ENCODE peak calls at places on chromosome 6, in ten cellular contexts. Y, T, E, S, L, F, C, H, G and N are unnamed samples.
A peak's percentile ranks its signal among the peaks of the same experiment; 100 is the strongest.

GRCh38 chr6:90896165-90896549 is 309.3 kb upstream of the MAP3K7 start:
- DNase-seq in Y (no peak), T (no peak), E (no peak), S (no peak), L (no peak), F (no peak), C (no peak), H (no peak), G (no peak), N (no peak)

GRCh38 chr6:6699741-6700367 is 111.3 kb downstream of the LY86 start:
- DNase-seq in Y (no peak), T (no peak), E (peak; percentile 27), S (peak; percentile 88), L (peak; percentile 85), F (peak; percentile 81), C (peak; percentile 86), H (peak; percentile 96), G (peak; percentile 90), N (peak; percentile 98)

GRCh38 chr6:134750669-134751068 is 199.2 kb downstream of the ALDH8A1 start:
- DNase-seq in Y (no peak), T (no peak), E (no peak), S (peak; percentile 57), L (no peak), F (no peak), C (no peak), H (no peak), G (no peak), N (no peak)

GRCh38 chr6:166520905-166521834 is 65.3 kb downstream of the RAMACL start:
- DNase-seq in Y (no peak), T (no peak), E (no peak), S (no peak), L (no peak), F (no peak), C (no peak), H (no peak), G (peak; percentile 70), N (peak; percentile 21)

GRCh38 chr6:89347825-89348224 is 4.7 kb downstream of the UBE2J1 start:
- DNase-seq in Y (no peak), T (no peak), E (no peak), S (no peak), L (no peak), F (no peak), C (no peak), H (no peak), G (no peak), N (no peak)

GRCh38 chr6:134420638-134421181 is 102.8 kb upstream of the SGK1 start:
- DNase-seq in Y (no peak), T (no peak), E (no peak), S (no peak), L (no peak), F (no peak), C (no peak), H (no peak), G (peak; percentile 78), N (no peak)

GRCh38 chr6:105626290-105627158 is 223.6 kb upstream of the PREP start:
- DNase-seq in Y (no peak), T (no peak), E (no peak), S (no peak), L (no peak), F (no peak), C (no peak), H (no peak), G (no peak), N (no peak)

GRCh38 chr6:73656501-73657145 is 2.8 kb upstream of the SLC17A5 start:
- DNase-seq in Y (no peak), T (no peak), E (no peak), S (no peak), L (no peak), F (no peak), C (no peak), H (no peak), G (no peak), N (no peak)

GRCh38 chr6:56866917-56867522 is 87.9 kb upstream of the BEND6 start:
- DNase-seq in Y (no peak), T (no peak), E (no peak), S (no peak), L (no peak), F (no peak), C (no peak), H (no peak), G (peak; percentile 29), N (peak; percentile 58)

GRCh38 chr6:20837189-20837588 is 302.9 kb downstream of the CDKAL1 start:
- DNase-seq in Y (no peak), T (no peak), E (no peak), S (no peak), L (no peak), F (no peak), C (no peak), H (no peak), G (no peak), N (no peak)

GRCh38 chr6:11412616-11413015 is 124.9 kb upstream of the TMEM170B start:
- DNase-seq in Y (no peak), T (no peak), E (no peak), S (no peak), L (no peak), F (no peak), C (no peak), H (no peak), G (no peak), N (no peak)

GRCh38 chr6:105320766-105321165 is 82.1 kb downstream of the PREP start:
- DNase-seq in Y (no peak), T (no peak), E (no peak), S (no peak), L (no peak), F (no peak), C (no peak), H (no peak), G (no peak), N (no peak)

GRCh38 chr6:146850238-146850896 is 251.6 kb downstream of the ADGB start:
- DNase-seq in Y (no peak), T (no peak), E (no peak), S (no peak), L (no peak), F (no peak), C (no peak), H (no peak), G (peak; percentile 87), N (peak; percentile 63)

GRCh38 chr6:5190467-5190866 is 70.3 kb downstream of the LYRM4 start:
- DNase-seq in Y (no peak), T (no peak), E (no peak), S (peak; percentile 34), L (peak; percentile 43), F (peak; percentile 38), C (no peak), H (no peak), G (peak; percentile 97), N (peak; percentile 89)

GRCh38 chr6:130896249-130896648 is 69.0 kb downstream of the SMLR1 start:
- DNase-seq in Y (no peak), T (no peak), E (no peak), S (no peak), L (no peak), F (no peak), C (no peak), H (no peak), G (no peak), N (peak; percentile 94)

GRCh38 chr6:87879144-87879861 is 168.3 kb upstream of the SPACA1 start:
- DNase-seq in Y (no peak), T (peak; percentile 14), E (peak; percentile 45), S (no peak), L (no peak), F (no peak), C (no peak), H (no peak), G (no peak), N (no peak)

GRCh38 chr6:79117752-79118151 is 39.7 kb upstream of the PHIP start:
- DNase-seq in Y (no peak), T (no peak), E (no peak), S (no peak), L (no peak), F (no peak), C (no peak), H (no peak), G (peak; percentile 8), N (peak; percentile 11)

GRCh38 chr6:28856617-28857000 is 67.2 kb downstream of the TRIM27 start:
- DNase-seq in Y (no peak), T (no peak), E (no peak), S (no peak), L (no peak), F (no peak), C (no peak), H (no peak), G (no peak), N (no peak)

GRCh38 chr6:107418118-107418517 is 41.2 kb downstream of the PDSS2 start:
- DNase-seq in Y (no peak), T (peak; percentile 14), E (no peak), S (no peak), L (peak; percentile 18), F (no peak), C (no peak), H (no peak), G (peak; percentile 31), N (peak; percentile 25)

GRCh38 chr6:35218021-35218420 is 4.3 kb downstream of the SCUBE3 start:
- DNase-seq in Y (no peak), T (no peak), E (no peak), S (no peak), L (peak; percentile 49), F (no peak), C (no peak), H (no peak), G (no peak), N (no peak)

GRCh38 chr6:134323698-134324097 is 5.8 kb upstream of the SGK1 start:
- DNase-seq in Y (no peak), T (no peak), E (no peak), S (no peak), L (no peak), F (no peak), C (no peak), H (no peak), G (no peak), N (no peak)

GRCh38 chr6:153312633-153313032 is 181.6 kb upstream of the RGS17 start:
- DNase-seq in Y (no peak), T (peak; percentile 18), E (peak; percentile 57), S (peak; percentile 7), L (peak; percentile 43), F (no peak), C (no peak), H (peak; percentile 35), G (peak; percentile 35), N (peak; percentile 87)
- TF ChIP-seq CTCF in Y (peak; percentile 8), T (peak; percentile 30), E (no peak), S (peak; percentile 17), L (peak; percentile 37), F (no peak), C (no peak), H (peak; percentile 38), G (peak; percentile 77), N (peak; percentile 28)

GRCh38 chr6:167906899-167907298 is 80.2 kb downstream of the AFDN start:
- DNase-seq in Y (no peak), T (no peak), E (peak; percentile 35), S (no peak), L (no peak), F (no peak), C (no peak), H (peak; percentile 58), G (peak; percentile 12), N (no peak)
- TF ChIP-seq CTCF in Y (no peak), T (no peak), E (no peak), S (no peak), L (no peak), F (no peak), C (no peak), H (no peak), G (no peak), N (no peak)

GRCh38 chr6:33604941-33605854 is 15.9 kb upstream of the ITPR3 start:
- DNase-seq in Y (no peak), T (no peak), E (no peak), S (no peak), L (no peak), F (no peak), C (no peak), H (no peak), G (no peak), N (no peak)
- TF ChIP-seq CTCF in Y (no peak), T (no peak), E (no peak), S (no peak), L (no peak), F (no peak), C (no peak), H (no peak), G (no peak), N (no peak)

GRCh38 chr6:137776786-137777185 is 90.3 kb upstream of the TNFAIP3 start:
- DNase-seq in Y (no peak), T (no peak), E (no peak), S (no peak), L (no peak), F (no peak), C (no peak), H (no peak), G (peak; percentile 68), N (no peak)
- TF ChIP-seq CTCF in Y (no peak), T (no peak), E (no peak), S (no peak), L (no peak), F (no peak), C (no peak), H (no peak), G (peak; percentile 37), N (no peak)